ENCODE peak calls at places on chromosomes 3 and 15, in four cellular contexts. One of them, this sample, is unnamed.

GRCh38 chr3:184757010-184757651 is 45.3 kb upstream of the MAGEF1 start:
- DNase-seq in stimulated activated naive CD8-positive, alpha-beta T cell treated with anti-CD3 and anti-CD28 coated beads, Interleukin-15, Interleukin-2, amounts not matched to agents 100 U/mL and 50 U/mL, for 24 hours: no peak
- DNase-seq in RCC 7860: no peak
- DNase-seq in Caco-2: no peak
- DNase-seq in this sample: no peak

GRCh38 chr3:195441971-195442572 is 748 bp downstream of the ACAP2 start:
- DNase-seq in Caco-2: peak
- DNase-seq in stimulated activated naive CD8-positive, alpha-beta T cell treated with anti-CD3 and anti-CD28 coated beads, Interleukin-15, Interleukin-2, amounts not matched to agents 100 U/mL and 50 U/mL, for 24 hours: peak
- DNase-seq in RCC 7860: peak
- DNase-seq in this sample: peak

GRCh38 chr3:59759298-59760169 is 709.7 kb upstream of the CFAP20DC start:
- DNase-seq in RCC 7860: peak
- DNase-seq in stimulated activated naive CD8-positive, alpha-beta T cell treated with anti-CD3 and anti-CD28 coated beads, Interleukin-15, Interleukin-2, amounts not matched to agents 100 U/mL and 50 U/mL, for 24 hours: peak
- DNase-seq in Caco-2: no peak
- DNase-seq in this sample: no peak

GRCh38 chr3:131989318-131989717 is 45.5 kb downstream of the CPNE4 start:
- DNase-seq in Caco-2: no peak
- DNase-seq in stimulated activated naive CD8-positive, alpha-beta T cell treated with anti-CD3 and anti-CD28 coated beads, Interleukin-15, Interleukin-2, amounts not matched to agents 100 U/mL and 50 U/mL, for 24 hours: no peak
- DNase-seq in RCC 7860: no peak
- DNase-seq in this sample: no peak

GRCh38 chr15:61379005-61379404 is 149.9 kb upstream of the RORA start:
- DNase-seq in Caco-2: no peak
- DNase-seq in stimulated activated naive CD8-positive, alpha-beta T cell treated with anti-CD3 and anti-CD28 coated beads, Interleukin-15, Interleukin-2, amounts not matched to agents 100 U/mL and 50 U/mL, for 24 hours: no peak
- DNase-seq in RCC 7860: no peak
- DNase-seq in this sample: no peak

GRCh38 chr3:12716605-12717121 is 42.4 kb downstream of the TMEM40 start:
- DNase-seq in stimulated activated naive CD8-positive, alpha-beta T cell treated with anti-CD3 and anti-CD28 coated beads, Interleukin-15, Interleukin-2, amounts not matched to agents 100 U/mL and 50 U/mL, for 24 hours: no peak
- DNase-seq in Caco-2: no peak
- DNase-seq in RCC 7860: no peak
- DNase-seq in this sample: no peak

GRCh38 chr15:42891569-42891968 is 29.0 kb downstream of the TTBK2 start:
- DNase-seq in stimulated activated naive CD8-positive, alpha-beta T cell treated with anti-CD3 and anti-CD28 coated beads, Interleukin-15, Interleukin-2, amounts not matched to agents 100 U/mL and 50 U/mL, for 24 hours: no peak
- DNase-seq in RCC 7860: no peak
- DNase-seq in Caco-2: no peak
- DNase-seq in this sample: no peak

GRCh38 chr3:50122661-50123391 is 32.3 kb upstream of the SEMA3F start:
- DNase-seq in Caco-2: no peak
- DNase-seq in stimulated activated naive CD8-positive, alpha-beta T cell treated with anti-CD3 and anti-CD28 coated beads, Interleukin-15, Interleukin-2, amounts not matched to agents 100 U/mL and 50 U/mL, for 24 hours: no peak
- DNase-seq in RCC 7860: no peak
- DNase-seq in this sample: no peak

GRCh38 chr3:108221403-108221802 is 821 bp downstream of the IFT57 start:
- DNase-seq in Caco-2: no peak
- DNase-seq in RCC 7860: no peak
- DNase-seq in stimulated activated naive CD8-positive, alpha-beta T cell treated with anti-CD3 and anti-CD28 coated beads, Interleukin-15, Interleukin-2, amounts not matched to agents 100 U/mL and 50 U/mL, for 24 hours: no peak
- DNase-seq in this sample: no peak

GRCh38 chr3:141439589-141439988 is 47.2 kb upstream of the RASA2 start:
- DNase-seq in Caco-2: no peak
- DNase-seq in stimulated activated naive CD8-positive, alpha-beta T cell treated with anti-CD3 and anti-CD28 coated beads, Interleukin-15, Interleukin-2, amounts not matched to agents 100 U/mL and 50 U/mL, for 24 hours: no peak
- DNase-seq in RCC 7860: no peak
- DNase-seq in this sample: no peak

GRCh38 chr3:53196575-53197407 is 35.8 kb downstream of the PRKCD start:
- DNase-seq in Caco-2: no peak
- DNase-seq in RCC 7860: peak
- DNase-seq in stimulated activated naive CD8-positive, alpha-beta T cell treated with anti-CD3 and anti-CD28 coated beads, Interleukin-15, Interleukin-2, amounts not matched to agents 100 U/mL and 50 U/mL, for 24 hours: peak
- DNase-seq in this sample: no peak

GRCh38 chr3:57951106-57951882 is 56.9 kb upstream of the FLNB start:
- DNase-seq in Caco-2: no peak
- DNase-seq in RCC 7860: peak
- DNase-seq in stimulated activated naive CD8-positive, alpha-beta T cell treated with anti-CD3 and anti-CD28 coated beads, Interleukin-15, Interleukin-2, amounts not matched to agents 100 U/mL and 50 U/mL, for 24 hours: peak
- DNase-seq in this sample: no peak

GRCh38 chr3:178417736-178418135 is 118.5 kb upstream of the KCNMB2 start:
- DNase-seq in Caco-2: no peak
- DNase-seq in stimulated activated naive CD8-positive, alpha-beta T cell treated with anti-CD3 and anti-CD28 coated beads, Interleukin-15, Interleukin-2, amounts not matched to agents 100 U/mL and 50 U/mL, for 24 hours: no peak
- DNase-seq in RCC 7860: no peak
- DNase-seq in this sample: no peak

GRCh38 chr3:69085543-69086132 is 901 bp downstream of the ARL6IP5 start:
- DNase-seq in RCC 7860: no peak
- DNase-seq in Caco-2: peak
- DNase-seq in stimulated activated naive CD8-positive, alpha-beta T cell treated with anti-CD3 and anti-CD28 coated beads, Interleukin-15, Interleukin-2, amounts not matched to agents 100 U/mL and 50 U/mL, for 24 hours: peak
- DNase-seq in this sample: peak

GRCh38 chr3:55417211-55417610 is 69.9 kb downstream of the WNT5A start:
- DNase-seq in stimulated activated naive CD8-positive, alpha-beta T cell treated with anti-CD3 and anti-CD28 coated beads, Interleukin-15, Interleukin-2, amounts not matched to agents 100 U/mL and 50 U/mL, for 24 hours: no peak
- DNase-seq in Caco-2: no peak
- DNase-seq in RCC 7860: no peak
- DNase-seq in this sample: no peak

GRCh38 chr3:12796171-12797123 is at the start of gene CAND2:
- DNase-seq in Caco-2: no peak
- DNase-seq in stimulated activated naive CD8-positive, alpha-beta T cell treated with anti-CD3 and anti-CD28 coated beads, Interleukin-15, Interleukin-2, amounts not matched to agents 100 U/mL and 50 U/mL, for 24 hours: peak
- DNase-seq in RCC 7860: no peak
- DNase-seq in this sample: no peak

GRCh38 chr15:67808821-67809220 is 16.5 kb upstream of the SKOR1 start:
- DNase-seq in stimulated activated naive CD8-positive, alpha-beta T cell treated with anti-CD3 and anti-CD28 coated beads, Interleukin-15, Interleukin-2, amounts not matched to agents 100 U/mL and 50 U/mL, for 24 hours: no peak
- DNase-seq in RCC 7860: no peak
- DNase-seq in Caco-2: no peak
- DNase-seq in this sample: no peak

GRCh38 chr3:113132571-113132996 is 78.8 kb upstream of the BOC start:
- DNase-seq in Caco-2: no peak
- DNase-seq in stimulated activated naive CD8-positive, alpha-beta T cell treated with anti-CD3 and anti-CD28 coated beads, Interleukin-15, Interleukin-2, amounts not matched to agents 100 U/mL and 50 U/mL, for 24 hours: no peak
- DNase-seq in RCC 7860: peak
- DNase-seq in this sample: no peak

GRCh38 chr15:96070636-96071035 is 259.9 kb upstream of the NR2F2 start:
- DNase-seq in Caco-2: peak
- DNase-seq in RCC 7860: no peak
- DNase-seq in stimulated activated naive CD8-positive, alpha-beta T cell treated with anti-CD3 and anti-CD28 coated beads, Interleukin-15, Interleukin-2, amounts not matched to agents 100 U/mL and 50 U/mL, for 24 hours: no peak
- DNase-seq in this sample: no peak

GRCh38 chr3:138767498-138768104 is 67.1 kb downstream of the PIK3CB start:
- DNase-seq in RCC 7860: no peak
- DNase-seq in Caco-2: no peak
- DNase-seq in stimulated activated naive CD8-positive, alpha-beta T cell treated with anti-CD3 and anti-CD28 coated beads, Interleukin-15, Interleukin-2, amounts not matched to agents 100 U/mL and 50 U/mL, for 24 hours: no peak
- DNase-seq in this sample: no peak

GRCh38 chr15:73555080-73555479 is 78.1 kb downstream of the NPTN start:
- DNase-seq in RCC 7860: no peak
- DNase-seq in Caco-2: no peak
- DNase-seq in stimulated activated naive CD8-positive, alpha-beta T cell treated with anti-CD3 and anti-CD28 coated beads, Interleukin-15, Interleukin-2, amounts not matched to agents 100 U/mL and 50 U/mL, for 24 hours: no peak
- DNase-seq in this sample: no peak

GRCh38 chr15:39961051-39961450 is 27.1 kb downstream of the EIF2AK4 start:
- DNase-seq in RCC 7860: no peak
- DNase-seq in stimulated activated naive CD8-positive, alpha-beta T cell treated with anti-CD3 and anti-CD28 coated beads, Interleukin-15, Interleukin-2, amounts not matched to agents 100 U/mL and 50 U/mL, for 24 hours: no peak
- DNase-seq in Caco-2: no peak
- DNase-seq in this sample: no peak

GRCh38 chr3:148861277-148861869 is 3.7 kb upstream of the CPA3 start:
- DNase-seq in stimulated activated naive CD8-positive, alpha-beta T cell treated with anti-CD3 and anti-CD28 coated beads, Interleukin-15, Interleukin-2, amounts not matched to agents 100 U/mL and 50 U/mL, for 24 hours: no peak
- DNase-seq in Caco-2: peak
- DNase-seq in RCC 7860: peak
- DNase-seq in this sample: no peak

GRCh38 chr3:6367171-6367570 is 493.7 kb upstream of the GRM7 start:
- DNase-seq in stimulated activated naive CD8-positive, alpha-beta T cell treated with anti-CD3 and anti-CD28 coated beads, Interleukin-15, Interleukin-2, amounts not matched to agents 100 U/mL and 50 U/mL, for 24 hours: no peak
- DNase-seq in Caco-2: no peak
- DNase-seq in RCC 7860: no peak
- DNase-seq in this sample: no peak

GRCh38 chr15:75843618-75844610 is 667 bp downstream of the UBE2Q2 start:
- DNase-seq in RCC 7860: no peak
- DNase-seq in Caco-2: peak
- DNase-seq in stimulated activated naive CD8-positive, alpha-beta T cell treated with anti-CD3 and anti-CD28 coated beads, Interleukin-15, Interleukin-2, amounts not matched to agents 100 U/mL and 50 U/mL, for 24 hours: peak
- DNase-seq in this sample: peak

This sample was measured in CD4-positive, alpha-beta T cell.